ENCODE peak calls at places on chromosomes 5 and 9, in four cellular contexts. F, D, S and Z are unnamed samples.

GRCh38 chr5:146007270-146007669 is 70.9 kb downstream of the SH3RF2 start:
- DNase-seq in D (no peak), F (no peak), S (no peak), Z (no peak)

GRCh38 chr5:88502179-88503064 is 233.8 kb upstream of the TMEM161B start:
- DNase-seq in D (peak; percentile 18), S (no peak), F (peak; percentile 20), Z (no peak)

GRCh38 chr9:132901859-132902831 is 23.4 kb downstream of the SPACA9 start:
- DNase-seq in S (peak; percentile 94), F (peak; percentile 43), D (peak; percentile 85), Z (peak; percentile 91)

GRCh38 chr5:126339215-126339805 is 83.9 kb upstream of the GRAMD2B start:
- DNase-seq in F (no peak), S (peak; percentile 38), D (peak; percentile 65), Z (peak; percentile 38)

GRCh38 chr5:54049963-54050362 is 260.4 kb downstream of the ARL15 start:
- DNase-seq in S (no peak), F (no peak), D (no peak), Z (no peak)

GRCh38 chr5:170773031-170773985 is 10.2 kb upstream of the GABRP start:
- DNase-seq in D (no peak), F (no peak), S (no peak), Z (no peak)

GRCh38 chr9:100112677-100113336 is 13.8 kb downstream of the INVS start:
- DNase-seq in S (no peak), D (no peak), F (no peak), Z (no peak)

GRCh38 chr9:38026021-38026809 is 42.8 kb downstream of the SHB start:
- DNase-seq in S (peak; percentile 62), F (no peak), D (peak; percentile 98), Z (peak; percentile 62)

GRCh38 chr9:89477811-89478583 is 19.9 kb downstream of the SEMA4D start:
- DNase-seq in D (peak; percentile 95), S (no peak), F (no peak), Z (no peak)

GRCh38 chr9:100577776-100578448 is at the start of gene CAVIN4:
- DNase-seq in D (no peak), F (no peak), S (no peak), Z (no peak)

GRCh38 chr9:84667571-84668203 is 1.8 kb upstream of the NTRK2 start:
- DNase-seq in S (peak; percentile 43), F (no peak), D (peak; percentile 34), Z (no peak)

GRCh38 chr5:132837868-132838267 is 7.4 kb upstream of the SHROOM1 start:
- DNase-seq in D (no peak), S (no peak), F (no peak), Z (no peak)

GRCh38 chr5:113421643-113422132 is 13.1 kb downstream of the TSSK1B start:
- DNase-seq in D (no peak), S (no peak), F (no peak), Z (no peak)

GRCh38 chr9:77092536-77092935 is 73.1 kb downstream of the FOXB2 start:
- DNase-seq in D (no peak), S (no peak), F (no peak), Z (no peak)

GRCh38 chr9:8241201-8241600 is 441.6 kb upstream of the DMAC1 start:
- DNase-seq in S (no peak), F (no peak), D (no peak), Z (no peak)

GRCh38 chr9:101677864-101678263 is 60.6 kb downstream of the GRIN3A start:
- DNase-seq in F (no peak), S (no peak), D (no peak), Z (no peak)

GRCh38 chr5:76380346-76381074 is 22.6 kb upstream of the IQGAP2 start:
- DNase-seq in D (no peak), F (no peak), S (no peak), Z (no peak)

GRCh38 chr5:124718376-124718775 is 28.1 kb downstream of the ZNF608 start:
- DNase-seq in D (peak; percentile 51), S (no peak), F (no peak), Z (no peak)

GRCh38 chr5:121887727-121888126 is 36.0 kb downstream of the FTMT start:
- DNase-seq in D (no peak), F (no peak), S (no peak), Z (no peak)

GRCh38 chr5:107389130-107389553 is 281.6 kb downstream of the EFNA5 start:
- DNase-seq in S (no peak), D (peak; percentile 92), F (peak; percentile 92), Z (no peak)

GRCh38 chr5:67315802-67316103 is 119.2 kb upstream of the CD180 start:
- DNase-seq in D (no peak), S (no peak), F (no peak), Z (no peak)

GRCh38 chr5:137867664-137868063 is at the start of gene MYOT:
- DNase-seq in S (no peak), D (no peak), F (no peak), Z (no peak)

GRCh38 chr5:141084487-141084989 is 9.9 kb upstream of the PCDHB2 start:
- DNase-seq in D (peak; percentile 39), F (no peak), S (peak; percentile 59), Z (peak; percentile 7)

GRCh38 chr5:111734013-111734412 is 23.0 kb downstream of the NREP start:
- DNase-seq in F (no peak), D (no peak), S (no peak), Z (no peak)

GRCh38 chr5:102152906-102153787 is 142.9 kb downstream of the SLCO4C1 start:
- DNase-seq in D (no peak), S (no peak), F (no peak), Z (no peak)

GRCh38 chr5:18553269-18553668 is 919.0 kb downstream of the TAF11L14 start:
- DNase-seq in D (no peak), S (peak; percentile 6), F (no peak), Z (no peak)

GRCh38 chr5:60945760-60946253 is 802 bp downstream of the NDUFAF2 start:
- DNase-seq in D (peak; percentile 76), F (peak; percentile 11), S (peak; percentile 25), Z (peak; percentile 17)

GRCh38 chr5:90921428-90921973 is 362.9 kb downstream of the ADGRV1 start:
- DNase-seq in D (no peak), F (no peak), S (no peak), Z (no peak)

GRCh38 chr9:137666950-137667670 is 48.3 kb downstream of the EHMT1 start:
- DNase-seq in S (no peak), F (no peak), D (peak; percentile 51), Z (no peak)

GRCh38 chr9:1639166-1639565 is 376.0 kb upstream of the SMARCA2 start:
- DNase-seq in F (no peak), S (no peak), D (no peak), Z (no peak)

GRCh38 chr9:105887679-105888078 is 193.3 kb downstream of the TMEM38B start:
- DNase-seq in F (no peak), D (no peak), S (no peak), Z (no peak)

GRCh38 chr5:155886311-155887031 is 440.5 kb upstream of the SGCD start:
- DNase-seq in S (no peak), D (no peak), F (no peak), Z (no peak)

GRCh38 chr5:133052317-133053175 is 733 bp downstream of the HSPA4 start:
- DNase-seq in S (peak; percentile 65), D (peak; percentile 65), F (no peak), Z (peak; percentile 82)

GRCh38 chr5:108061941-108062340 is 320.0 kb downstream of the FBXL17 start:
- DNase-seq in F (no peak), D (no peak), S (no peak), Z (no peak)

GRCh38 chr9:95507456-95508241 is 9.1 kb downstream of the PTCH1 start:
- DNase-seq in D (peak; percentile 76), F (no peak), S (peak; percentile 18), Z (peak; percentile 42)

GRCh38 chr5:175922192-175922885 is 45.8 kb downstream of the THOC3 start:
- DNase-seq in S (peak; percentile 11), D (peak; percentile 41), F (no peak), Z (no peak)

GRCh38 chr5:146076028-146076427 is 29.3 kb downstream of the PLAC8L1 start:
- DNase-seq in D (no peak), F (no peak), S (no peak), Z (no peak)

GRCh38 chr5:100758306-100758705 is 144.8 kb downstream of the ST8SIA4 start:
- DNase-seq in S (no peak), F (no peak), D (no peak), Z (no peak)

GRCh38 chr5:100760700-100761099 is 142.4 kb downstream of the ST8SIA4 start:
- DNase-seq in S (no peak), D (no peak), F (no peak), Z (no peak)

GRCh38 chr5:100761192-100761591 is 141.9 kb downstream of the ST8SIA4 start:
- DNase-seq in F (no peak), S (no peak), D (no peak), Z (no peak)

GRCh38 chr5:100757618-100758017 is 145.5 kb downstream of the ST8SIA4 start:
- DNase-seq in S (no peak), F (no peak), D (no peak), Z (no peak)

DNA sequence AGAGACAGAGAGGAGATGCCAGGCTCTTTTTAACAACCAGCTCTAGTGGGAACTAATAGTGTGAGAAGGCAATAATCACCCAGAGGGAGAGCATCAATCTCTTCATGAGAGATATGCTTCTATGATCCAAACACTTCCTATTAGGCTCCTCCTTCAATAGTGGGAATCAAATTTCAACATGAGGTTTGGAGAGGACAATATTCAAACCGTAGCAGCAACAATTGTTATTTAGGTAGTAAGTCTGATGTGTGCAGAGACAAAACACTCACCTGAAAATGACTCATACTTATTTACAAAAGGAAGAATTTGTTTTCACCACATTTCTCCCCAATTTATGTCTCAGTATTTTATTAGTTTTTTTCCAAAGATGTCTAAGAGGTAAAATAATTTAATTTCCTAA is 144.3 kb downstream of the ST8SIA4 start:
- DNase-seq in S (no peak), F (no peak), D (no peak), Z (no peak)
- TF ChIP-seq MYC in S (no peak), F (no peak), D (no peak), Z (no peak)

DNA sequence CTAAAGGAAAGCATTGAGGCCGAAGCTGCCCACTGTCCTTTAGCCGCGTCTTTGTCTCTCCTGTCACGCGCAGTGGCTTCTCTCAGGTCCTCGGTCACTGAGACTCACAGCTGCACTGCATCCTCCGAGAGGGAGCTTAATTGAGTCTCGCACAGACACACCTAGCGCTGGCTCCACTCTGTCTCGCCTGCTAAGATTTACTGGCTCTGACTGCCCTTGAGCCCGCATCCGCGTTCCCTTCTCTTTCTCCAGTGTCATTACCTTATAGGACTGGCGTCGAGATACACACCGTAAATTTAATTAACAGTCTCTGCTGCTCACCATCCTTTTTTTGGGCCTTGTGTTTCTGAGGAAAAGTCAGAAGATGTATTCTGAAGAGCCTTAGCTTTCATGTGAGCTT is 58.1 kb downstream of the GPR107 start:
- DNase-seq in S (no peak), D (no peak), F (no peak), Z (no peak)
- TF ChIP-seq MYC in S (no peak), D (no peak), F (no peak), Z (no peak)

GRCh38 chr5:446864-447263 is 3.9 kb downstream of the EXOC3 start:
- DNase-seq in S (peak; percentile 72), D (peak; percentile 32), F (no peak), Z (peak; percentile 50)
- TF ChIP-seq MYC in S (no peak), D (no peak), F (no peak), Z (no peak)

GRCh38 chr5:37519807-37520206 is 140.7 kb downstream of the WDR70 start:
- DNase-seq in F (no peak), S (no peak), D (no peak), Z (no peak)
- TF ChIP-seq MYC in F (no peak), S (no peak), D (no peak), Z (no peak)